ENCODE peak calls at places on chromosomes 11 and 22, in four cellular contexts. U is fibroblast of lung, H is K562, O is GM23338. Q is an unnamed sample. For H4K20me1, the result is how much of the 10 kb centered on the place peaks cover.

GRCh38 chr22:35686298-35686697 is 31.4 kb upstream of the APOL5 start:
- DNase-seq in O (no peak), H (no peak), U (no peak), Q (no peak)

GRCh38 chr11:125315088-125315740 is 150.7 kb downstream of the PKNOX2 start:
- DNase-seq in H (no peak), O (peak), U (peak), Q (no peak)

GRCh38 chr11:45393334-45393733 is 107.2 kb upstream of the SYT13 start:
- DNase-seq in H (no peak), U (no peak), O (no peak), Q (no peak)

GRCh38 chr22:48096411-48096810 is 1334.0 kb downstream of the TBC1D22A start:
- DNase-seq in O (no peak), H (no peak), U (no peak), Q (no peak)

GRCh38 chr11:94295534-94295933 is 8.8 kb upstream of the IZUMO1R start:
- DNase-seq in O (no peak), U (no peak), H (no peak), Q (no peak)

GRCh38 chr11:107696140-107696539 is 15.7 kb downstream of the SLN start:
- DNase-seq in O (no peak), H (no peak), U (peak), Q (no peak)

GRCh38 chr11:93187290-93187689 is 10.5 kb downstream of the SLC36A4 start:
- DNase-seq in O (no peak), U (no peak), H (no peak), Q (no peak)

GRCh38 chr11:2511421-2512369 is 66.9 kb downstream of the KCNQ1 start:
- DNase-seq in H (peak), O (no peak), U (no peak), Q (no peak)

GRCh38 chr22:48968201-48968959 is 859.3 kb downstream of the BRD1 start:
- DNase-seq in H (peak), U (no peak), O (no peak), Q (peak)

GRCh38 chr11:116255234-116255953 is 517.4 kb downstream of the BUD13 start:
- DNase-seq in O (no peak), H (no peak), U (no peak), Q (no peak)

GRCh38 chr11:104968365-104968855 is at the start of gene CASP4:
- DNase-seq in H (no peak), O (no peak), U (peak), Q (peak)

DNA sequence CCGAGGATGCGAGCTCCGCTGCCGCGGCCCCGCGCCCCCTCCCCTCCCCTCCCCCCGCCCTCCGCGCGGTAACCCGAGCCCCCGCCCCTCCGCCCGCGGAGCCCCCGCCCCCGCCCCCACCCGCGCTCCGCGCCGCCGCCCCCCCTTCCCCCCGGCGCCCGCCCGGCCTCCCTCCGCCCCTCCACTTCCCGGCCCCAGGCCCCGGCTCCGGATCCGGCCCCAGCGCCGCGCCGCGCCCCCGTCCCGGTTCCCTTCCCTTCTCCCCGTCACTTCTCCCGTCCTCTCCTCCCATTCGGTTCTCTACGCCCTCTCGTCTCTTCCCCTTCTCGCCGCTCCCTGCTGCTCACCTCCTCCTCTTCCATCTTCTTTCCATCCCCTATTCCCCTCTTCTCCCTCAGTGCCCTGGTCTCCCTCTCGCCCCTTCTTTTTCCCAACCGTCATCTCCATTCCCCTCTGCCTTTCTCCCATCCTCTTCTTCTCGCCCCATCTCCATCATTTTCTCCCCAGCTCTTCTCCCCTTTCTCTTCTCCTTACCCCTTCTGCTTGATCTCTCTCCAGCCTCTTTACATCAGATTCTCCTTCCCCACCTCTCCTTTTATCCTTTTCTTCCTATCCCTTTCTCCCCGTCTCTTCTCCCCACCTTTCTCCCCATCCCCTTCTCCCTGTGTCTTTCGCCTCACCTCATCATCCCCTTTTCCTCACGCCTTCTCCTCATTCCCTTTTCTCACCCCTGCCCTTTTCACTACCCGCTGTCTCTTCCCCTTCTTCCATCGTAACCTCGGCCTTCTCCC is at the start of gene DCHS1:
- DNase-seq in U (no peak), O (peak), H (peak), Q (no peak)
- TF ChIP-seq EZH2 in U (peak), O (no peak), H (no peak), Q (no peak)

DNA sequence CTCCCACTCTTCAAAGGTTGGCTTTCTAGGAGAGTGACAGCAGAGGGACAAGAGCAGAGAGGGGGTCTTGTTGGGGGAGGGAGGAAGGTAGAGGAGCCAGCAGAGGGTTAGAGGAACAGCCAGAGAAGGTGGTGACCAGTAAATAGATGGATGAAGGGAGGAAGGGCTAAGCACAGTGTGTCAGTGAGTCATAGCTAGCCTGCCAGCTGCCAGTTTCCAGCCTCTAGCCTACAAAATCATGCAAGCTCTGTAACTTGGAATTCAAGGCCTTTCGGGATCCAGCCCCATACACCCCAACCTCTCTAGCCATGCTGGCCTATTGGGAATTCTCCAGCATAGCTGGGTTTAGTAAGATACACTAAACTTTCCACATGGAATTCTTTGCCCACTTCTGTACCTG is 147.4 kb upstream of the TEAD1 start:
- DNase-seq in U (peak), H (no peak), O (no peak), Q (no peak)
- H4K20me1 ChIP-seq in U (under half), H (under half), O (under half), Q (under half)

GRCh38 chr11:368414-369335 is 624 bp upstream of the B4GALNT4 start:
- DNase-seq in H (peak), U (no peak), O (no peak), Q (no peak)
- TF ChIP-seq EZH2 in H (no peak), U (peak), O (no peak), Q (peak)

DNA sequence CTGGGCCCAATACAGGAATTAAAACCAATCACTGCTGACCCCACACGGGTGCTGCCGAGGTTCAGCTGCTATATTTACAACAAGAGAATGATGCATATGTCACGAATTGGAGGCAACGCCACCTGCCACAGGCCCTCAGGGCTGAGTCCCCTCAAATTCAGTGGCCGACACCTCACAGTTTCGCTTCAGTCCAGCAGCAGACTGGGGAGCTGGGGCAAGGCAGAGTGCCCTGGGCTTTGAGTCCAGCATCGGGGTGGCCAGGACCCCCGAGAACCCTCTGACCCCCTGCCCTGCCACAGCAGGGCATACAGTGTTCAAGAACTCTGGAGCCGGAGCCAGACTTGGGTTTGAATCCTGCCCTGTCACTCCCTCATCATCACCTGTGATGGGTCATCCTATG is 247.2 kb downstream of the CTTN start:
- DNase-seq in O (no peak), H (no peak), U (no peak), Q (no peak)
- H4K20me1 ChIP-seq in O (under half), H (under half), U (under half), Q (under half)

DNA sequence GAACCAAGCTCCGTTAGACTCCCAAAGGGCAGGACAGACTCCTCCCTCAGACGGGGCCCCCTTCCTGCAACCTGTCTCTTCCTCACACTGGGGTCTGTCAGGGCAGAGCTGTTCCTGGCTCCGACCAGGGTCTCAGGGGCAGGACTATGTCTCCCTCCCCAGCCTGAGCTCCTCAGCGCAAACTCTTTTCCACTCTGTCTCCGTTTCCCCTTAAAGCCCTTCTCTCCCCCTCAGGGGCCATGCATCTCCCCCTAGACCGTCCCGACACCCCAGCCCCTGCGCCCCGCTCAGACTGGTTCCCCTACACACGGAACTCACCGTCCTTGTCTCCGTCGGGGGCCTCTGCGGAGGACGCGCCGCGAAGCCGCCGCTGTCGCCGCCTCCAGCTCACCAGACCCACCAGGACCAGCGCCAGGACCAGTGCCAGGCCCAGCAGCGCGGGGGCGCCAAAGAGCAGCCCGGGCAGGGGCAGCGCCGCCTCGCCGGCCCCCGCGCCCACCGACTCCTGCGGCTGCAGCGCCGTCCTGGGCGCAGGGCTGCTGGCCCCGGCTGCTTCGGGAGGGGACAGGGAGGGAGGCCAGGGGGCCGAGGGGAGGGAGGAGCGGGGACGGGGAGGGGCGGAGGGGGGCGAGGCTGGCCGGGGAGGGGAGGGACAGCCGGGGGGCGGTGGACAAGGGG is 684 bp downstream of the TNFRSF13C start:
- DNase-seq in H (peak), O (peak), U (peak), Q (peak)
- TF ChIP-seq EZH2 in H (no peak), O (peak), U (no peak), Q (no peak)

DNA sequence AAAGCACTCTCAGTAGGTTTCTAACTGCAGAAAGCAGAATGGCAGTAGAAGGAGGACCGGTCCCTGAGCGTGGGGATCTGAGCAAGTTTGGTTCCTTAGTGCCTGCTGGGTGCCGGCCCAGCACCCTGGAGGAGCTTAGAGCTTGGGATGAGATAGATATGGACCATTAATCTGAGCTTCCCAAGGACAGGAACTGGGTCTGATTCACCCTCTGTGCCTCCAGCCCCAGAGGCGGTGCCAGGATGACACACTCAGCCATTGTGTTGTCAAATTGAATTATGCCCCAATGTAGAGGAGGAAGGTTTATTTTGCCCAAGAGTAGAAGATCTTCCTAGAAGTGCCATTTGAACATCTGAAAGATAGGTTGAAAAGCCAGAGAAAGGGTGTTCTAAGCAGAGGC is 4.3 kb downstream of the ZC3H7B start:
- DNase-seq in U (peak), H (no peak), O (no peak), Q (no peak)
- H4K20me1 ChIP-seq in U (under half), H (under half), O (under half), Q (under half)